ENCODE peak calls at places on chromosomes 4 and X, in five cellular contexts. M, Z, O, U and K are unnamed samples.

GRCh38 chr4:158530391-158530790 is 8.7 kb downstream of the RXFP1 start:
- DNase-seq in M (no peak), Z (no peak), O (no peak), U (no peak), K (no peak)

GRCh38 chrX:154775611-154776349 is 13.1 kb downstream of the DKC1 start:
- DNase-seq in M (peak; percentile 53), Z (no peak), O (no peak), U (no peak), K (no peak)

GRCh38 chr4:155679343-155679742 is 12.7 kb downstream of the GUCY1A1 start:
- DNase-seq in M (peak; percentile 42), Z (no peak), O (peak; percentile 76), U (no peak), K (no peak)

GRCh38 chrX:110384490-110384889 is 25.8 kb downstream of the RTL9 start:
- DNase-seq in M (no peak), Z (no peak), O (peak; percentile 69), U (no peak), K (no peak)

GRCh38 chr4:19492611-19493010 is 759.1 kb upstream of the SLIT2 start:
- DNase-seq in M (no peak), Z (no peak), O (peak; percentile 61), U (no peak), K (no peak)

GRCh38 chr4:3007724-3008123 is 44.4 kb downstream of the GRK4 start:
- DNase-seq in M (no peak), Z (no peak), O (no peak), U (no peak), K (no peak)

GRCh38 chr4:125397226-125397625 is 82.5 kb downstream of the FAT4 start:
- DNase-seq in M (no peak), Z (no peak), O (no peak), U (no peak), K (no peak)

GRCh38 chr4:24180586-24180985 is 290.7 kb upstream of the PPARGC1A start:
- DNase-seq in M (no peak), Z (no peak), O (no peak), U (no peak), K (no peak)

GRCh38 chr4:72631296-72631695 is 62.3 kb upstream of the ADAMTS3 start:
- DNase-seq in M (no peak), Z (peak; percentile 57), O (peak; percentile 84), U (peak; percentile 53), K (peak; percentile 93)

DNA sequence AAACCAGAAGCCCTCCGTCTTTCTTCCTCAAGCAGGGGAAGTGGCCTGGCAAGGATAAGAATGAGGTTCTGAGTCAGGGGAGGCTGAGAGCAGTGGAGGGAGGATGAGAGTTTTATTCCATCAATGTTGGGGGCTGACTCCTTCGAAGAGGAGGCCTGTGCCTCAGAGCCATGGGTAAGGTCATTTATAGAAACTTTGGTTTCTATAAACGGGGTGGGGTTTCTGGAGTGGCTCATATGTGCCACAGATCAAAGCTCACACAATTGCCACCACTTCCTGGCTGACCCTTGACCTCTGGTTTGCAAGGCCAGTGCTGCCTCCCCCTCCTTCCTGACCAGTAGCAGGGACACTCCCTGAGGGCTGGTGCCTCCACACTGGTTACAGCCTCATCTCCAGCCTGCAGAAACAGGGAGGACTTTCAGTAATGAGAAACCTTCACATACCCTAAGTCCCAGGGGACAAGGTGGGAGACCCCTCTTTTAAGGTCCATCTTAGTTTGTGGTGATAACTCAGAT is 166.0 kb downstream of the PDGFRA start:
- DNase-seq in M (no peak), Z (no peak), O (no peak), U (no peak), K (no peak)
- TF ChIP-seq CTCF in M (no peak), Z (no peak), O (no peak), U (no peak), K (no peak)

GRCh38 chrX:46757052-46757451 is 1.9 kb downstream of the SLC9A7 start:
- DNase-seq in M (no peak), Z (no peak), O (no peak), U (no peak), K (no peak)
- H3K4me3 ChIP-seq in M (no peak overlapping the region), Z (no peak overlapping the region), O (no peak overlapping the region), U (no peak overlapping the region), K (no peak overlapping the region)

GRCh38 chr4:48290146-48290772 is 20.6 kb upstream of the TEC start:
- DNase-seq in M (peak; percentile 13), Z (no peak), O (peak; percentile 36), U (no peak), K (no peak)
- TF ChIP-seq CTCF in M (peak; percentile 60), Z (peak; percentile 51), O (peak; percentile 64), U (no peak), K (peak; percentile 47)

GRCh38 chrX:35166023-35166422 is 223.4 kb downstream of the FAM47B start:
- DNase-seq in M (peak; percentile 8), Z (no peak), O (no peak), U (no peak), K (peak; percentile 2)
- H3K4me3 ChIP-seq in M (no peak overlapping the region), Z (no peak overlapping the region), O (no peak overlapping the region), U (no peak overlapping the region), K (no peak overlapping the region)

GRCh38 chrX:131746491-131746968 is 202.7 kb downstream of the OR13H1 start:
- DNase-seq in M (no peak), Z (peak; percentile 90), O (no peak), U (peak; percentile 88), K (no peak)
- TF ChIP-seq CTCF in M (no peak), Z (peak; percentile 45), O (no peak), U (peak; percentile 43), K (peak; percentile 10)

GRCh38 chrX:134025986-134026731 is 40.8 kb upstream of the GPC3 start:
- DNase-seq in M (peak; percentile 22), Z (no peak), O (peak; percentile 0), U (no peak), K (no peak)
- H3K4me3 ChIP-seq in M (no peak overlapping the region), Z (peak overlapping the region; percentile 41), O (no peak overlapping the region), U (no peak overlapping the region), K (no peak overlapping the region)

GRCh38 chrX:131650637-131651410 is 107.0 kb downstream of the OR13H1 start:
- DNase-seq in M (no peak), Z (no peak), O (peak; percentile 9), U (no peak), K (peak; percentile 5)

DNA sequence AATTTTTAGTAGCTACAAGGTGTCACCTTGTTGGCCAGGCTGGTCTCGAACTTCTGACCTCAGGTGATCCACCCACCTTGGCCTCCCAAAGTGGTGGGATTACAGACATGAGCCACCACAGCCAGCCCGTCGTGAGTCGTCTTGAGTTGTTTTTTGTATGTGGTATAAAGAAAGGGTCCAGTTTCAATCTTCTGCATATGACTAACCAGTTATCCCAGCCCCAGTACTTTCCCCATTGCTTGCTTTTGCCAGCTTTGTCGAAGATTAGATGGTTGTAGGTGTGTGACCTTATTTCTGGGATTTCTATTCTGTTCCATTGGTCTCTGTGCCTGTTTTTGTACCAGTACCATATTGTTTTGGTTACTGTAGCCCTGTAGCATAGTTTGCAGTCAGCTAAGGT is 105.9 kb downstream of the OR13H1 start:
- DNase-seq in M (no peak), Z (no peak), O (no peak), U (no peak), K (no peak)
- TF ChIP-seq CTCF in M (no peak), Z (no peak), O (no peak), U (no peak), K (no peak)

GRCh38 chrX:67100031-67100884 is 443.6 kb upstream of the AR start:
- DNase-seq in M (no peak), Z (no peak), O (no peak), U (no peak), K (no peak)
- H3K4me3 ChIP-seq in M (no peak overlapping the region), Z (no peak overlapping the region), O (no peak overlapping the region), U (no peak overlapping the region), K (no peak overlapping the region)

DNA sequence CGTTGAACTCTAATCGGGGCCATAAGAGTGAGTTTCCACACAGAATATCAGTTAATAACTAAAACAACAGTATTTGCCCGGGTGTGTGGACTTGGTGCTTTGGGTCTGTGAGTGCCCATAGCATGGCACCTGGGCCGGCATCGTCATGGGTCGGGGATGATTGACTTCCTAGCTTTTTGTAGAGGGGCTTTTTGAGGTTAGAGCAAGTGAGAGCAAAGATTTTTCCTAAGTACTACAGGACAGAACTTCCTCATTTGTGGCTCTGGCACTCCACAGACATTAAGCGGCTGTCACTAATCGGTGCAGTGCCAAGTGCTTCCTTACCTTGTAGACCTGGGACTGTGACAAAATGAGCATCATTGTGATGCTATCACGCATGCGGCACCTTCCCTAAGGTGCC is 81.0 kb downstream of the SHROOM2 start:
- DNase-seq in M (no peak), Z (no peak), O (no peak), U (no peak), K (no peak)
- TF ChIP-seq CTCF in M (no peak), Z (no peak), O (no peak), U (no peak), K (no peak)